ENCODE peak calls at places on chromosomes 2 and 18, in nine cellular contexts. A, X, N, Z, S, G, U, L and C are unnamed samples.
A peak's percentile ranks its signal among the peaks of the same experiment; 100 is the strongest.

GRCh38 chr2:237433920-237434319 is 20.0 kb upstream of the COL6A3 start:
- DNase-seq in A (no peak), X (peak; percentile 62), N (no peak), Z (no peak), S (no peak), G (no peak), U (no peak), L (no peak), C (no peak)

GRCh38 chr2:109239720-109240119 is 110.7 kb downstream of the SH3RF3 start:
- DNase-seq in A (no peak), X (peak; percentile 36), N (no peak), Z (no peak), S (no peak), G (no peak), U (peak; percentile 70), L (no peak), C (no peak)

GRCh38 chr2:206213514-206213845 is 53.8 kb downstream of the EEF1B2 start:
- DNase-seq in A (no peak), X (no peak), N (no peak), Z (no peak), S (no peak), G (no peak), U (no peak), L (no peak), C (no peak)

GRCh38 chr2:201790989-201791388 is 10.3 kb upstream of the ALS2 start:
- DNase-seq in A (no peak), X (no peak), N (no peak), Z (no peak), S (no peak), G (no peak), U (no peak), L (no peak), C (no peak)

GRCh38 chr2:83808878-83809277 is 650.2 kb downstream of the SUCLG1 start:
- DNase-seq in A (no peak), X (no peak), N (no peak), Z (no peak), S (no peak), G (no peak), U (no peak), L (no peak), C (no peak)

GRCh38 chr18:55381277-55381676 is 206.7 kb downstream of the TCF4 start:
- DNase-seq in A (no peak), X (no peak), N (no peak), Z (no peak), S (no peak), G (no peak), U (peak; percentile 92), L (no peak), C (peak; percentile 97)

GRCh38 chr18:36402765-36403396 is 105.4 kb downstream of the FHOD3 start:
- DNase-seq in A (peak; percentile 79), X (no peak), N (peak; percentile 61), Z (no peak), S (no peak), G (no peak), U (no peak), L (no peak), C (peak; percentile 75)

GRCh38 chr2:6968319-6969100 is 51.3 kb downstream of the RNF144A start:
- DNase-seq in A (no peak), X (no peak), N (no peak), Z (no peak), S (no peak), G (no peak), U (peak; percentile 82), L (no peak), C (no peak)

GRCh38 chr2:201730651-201731280 is 32.3 kb upstream of the MPP4 start:
- DNase-seq in A (no peak), X (no peak), N (no peak), Z (no peak), S (no peak), G (no peak), U (no peak), L (no peak), C (no peak)

GRCh38 chr2:240722796-240723735 is 31.4 kb downstream of the AQP12A start:
- DNase-seq in A (no peak), X (no peak), N (no peak), Z (no peak), S (no peak), G (no peak), U (peak; percentile 5), L (no peak), C (no peak)
- TF ChIP-seq CTCF in A (no peak), X (no peak), N (no peak), Z (no peak), S (no peak), G (no peak), U (peak; percentile 13), L (no peak), C (no peak)

GRCh38 chr2:178417916-178418315 is 33.1 kb downstream of the PRKRA start:
- DNase-seq in A (no peak), X (no peak), N (no peak), Z (no peak), S (no peak), G (no peak), U (no peak), L (no peak), C (no peak)

GRCh38 chr2:178414266-178415247 is 36.4 kb downstream of the PRKRA start:
- DNase-seq in A (peak; percentile 87), X (peak; percentile 81), N (peak; percentile 94), Z (peak; percentile 98), S (peak; percentile 92), G (peak; percentile 77), U (peak; percentile 98), L (peak; percentile 91), C (peak; percentile 88)

GRCh38 chr2:178415979-178416378 is 35.0 kb downstream of the PRKRA start:
- DNase-seq in A (no peak), X (no peak), N (no peak), Z (no peak), S (no peak), G (no peak), U (no peak), L (no peak), C (no peak)

GRCh38 chr2:178412047-178412446 is 38.9 kb downstream of the PRKRA start:
- DNase-seq in A (no peak), X (no peak), N (no peak), Z (peak; percentile 20), S (no peak), G (no peak), U (no peak), L (no peak), C (no peak)

GRCh38 chr2:178413472-178414265 is 37.3 kb downstream of the PRKRA start:
- DNase-seq in A (peak; percentile 73), X (peak; percentile 83), N (peak; percentile 76), Z (peak; percentile 90), S (peak; percentile 52), G (peak; percentile 59), U (peak; percentile 74), L (peak; percentile 76), C (no peak)
- TF ChIP-seq CTCF in A (no peak), X (no peak), N (peak; percentile 27), Z (no peak), S (no peak), G (no peak), U (no peak), L (no peak), C (no peak)

GRCh38 chr2:10162586-10163497 is 40.3 kb downstream of the RRM2 start:
- DNase-seq in A (no peak), X (no peak), N (no peak), Z (no peak), S (no peak), G (no peak), U (no peak), L (peak; percentile 46), C (no peak)
- TF ChIP-seq CTCF in A (no peak), X (no peak), N (no peak), Z (peak; percentile 13), S (no peak), G (peak; percentile 36), U (peak; percentile 26), L (no peak), C (no peak)

GRCh38 chr2:125745514-125745913 is 910.4 kb upstream of the GYPC start:
- DNase-seq in A (no peak), X (no peak), N (no peak), Z (peak; percentile 32), S (no peak), G (peak; percentile 18), U (peak; percentile 6), L (peak; percentile 70), C (no peak)
- TF ChIP-seq CTCF in A (no peak), X (no peak), N (no peak), Z (peak; percentile 41), S (no peak), G (peak; percentile 60), U (peak; percentile 8), L (no peak), C (no peak)